ENCODE peak calls at places on chromosomes 1 and 21, in nine cellular contexts. A is NCI-H2081; K is fibroblast of lung; C is substantia nigra; M is non-pigmented ciliary epithelial cell; T is T-helper 9 cell; S is ovary; G is MV-4-11; O is stimulated activated CD4-positive, alpha-beta T cell treated with anti-CD3 and anti-CD28 coated beads, Interleukin-12 subunit alpha, Interleukin-12 subunit beta, amount 100 ng/mL, for 48 hours. Y is an unnamed sample.

GRCh38 chr21:41620541-41620940 is 112.6 kb upstream of the TMPRSS2 start:
- DNase-seq in A (no peak), K (no peak), C (no peak), M (no peak), T (no peak), S (no peak), G (no peak), O (no peak), Y (no peak)

GRCh38 chr1:180926164-180926981 is 13.7 kb downstream of the KIAA1614 start:
- DNase-seq in A (peak), K (peak), C (peak), M (no peak), T (no peak), S (peak), G (peak), O (no peak), Y (no peak)

GRCh38 chr1:209416009-209416408 is 167.5 kb upstream of the CAMK1G start:
- DNase-seq in A (no peak), K (peak), C (no peak), M (peak), T (no peak), S (no peak), G (no peak), O (no peak), Y (no peak)

GRCh38 chr1:204584699-204585372 is 68.6 kb downstream of the MDM4 start:
- DNase-seq in A (no peak), K (no peak), C (no peak), M (no peak), T (no peak), S (no peak), G (no peak), O (no peak), Y (no peak)

GRCh38 chr1:153520818-153521476 is 14.8 kb downstream of the S100A6 start:
- DNase-seq in A (no peak), K (no peak), C (no peak), M (no peak), T (no peak), S (no peak), G (no peak), O (no peak), Y (no peak)

GRCh38 chr1:155052412-155053400 is 1.6 kb downstream of the ADAM15 start:
- DNase-seq in A (no peak), K (no peak), C (peak), M (no peak), T (no peak), S (no peak), G (no peak), O (no peak), Y (no peak)

GRCh38 chr1:198937231-198938031 is 298.6 kb downstream of the PTPRC start:
- DNase-seq in A (peak), K (peak), C (peak), M (peak), T (no peak), S (no peak), G (peak), O (no peak), Y (peak)

GRCh38 chr1:219529116-219529515 is 83.8 kb downstream of the ZC3H11B start:
- DNase-seq in A (no peak), K (no peak), C (no peak), M (no peak), T (no peak), S (no peak), G (peak), O (no peak), Y (no peak)

GRCh38 chr1:228270032-228270431 is 62.2 kb downstream of the OBSCN start:
- DNase-seq in A (no peak), K (peak), C (no peak), M (peak), T (no peak), S (no peak), G (no peak), O (no peak), Y (no peak)

GRCh38 chr21:35366348-35367085 is 317.4 kb upstream of the RUNX1 start:
- DNase-seq in A (no peak), K (peak), C (no peak), M (no peak), T (no peak), S (no peak), G (no peak), O (no peak), Y (no peak)

GRCh38 chr1:161954050-161954449 is 69.6 kb downstream of the OLFML2B start:
- DNase-seq in A (no peak), K (peak), C (no peak), M (no peak), T (no peak), S (no peak), G (peak), O (no peak), Y (no peak)

GRCh38 chr1:228899421-228899956 is 164.2 kb downstream of the RHOU start:
- DNase-seq in A (no peak), K (no peak), C (no peak), M (no peak), T (no peak), S (no peak), G (no peak), O (no peak), Y (no peak)

GRCh38 chr1:9780554-9781110 is 43.1 kb downstream of the CLSTN1 start:
- DNase-seq in A (no peak), K (no peak), C (no peak), M (no peak), T (no peak), S (no peak), G (no peak), O (no peak), Y (no peak)

GRCh38 chr1:39639333-39640130 is at the start of gene HEYL:
- DNase-seq in A (peak), K (peak), C (peak), M (no peak), T (peak), S (peak), G (peak), O (peak), Y (peak)

GRCh38 chr1:192263436-192263835 is 53.4 kb upstream of the RGS21 start:
- DNase-seq in A (no peak), K (peak), C (no peak), M (peak), T (no peak), S (no peak), G (no peak), O (no peak), Y (no peak)

GRCh38 chr1:47436304-47436978 is 1.4 kb upstream of the FOXD2 start:
- DNase-seq in A (peak), K (peak), C (peak), M (no peak), T (peak), S (peak), G (peak), O (peak), Y (peak)

GRCh38 chr1:65717815-65718454 is 74.8 kb upstream of the PDE4B start:
- DNase-seq in A (peak), K (peak), C (no peak), M (peak), T (no peak), S (no peak), G (no peak), O (no peak), Y (no peak)

GRCh38 chr1:248730507-248731335 is 24.8 kb downstream of the LYPD8 start:
- DNase-seq in A (no peak), K (no peak), C (no peak), M (no peak), T (no peak), S (no peak), G (no peak), O (no peak), Y (no peak)

GRCh38 chr1:53896673-53897229 is 2.8 kb downstream of the DIO1 start:
- DNase-seq in A (no peak), K (peak), C (no peak), M (no peak), T (no peak), S (no peak), G (peak), O (no peak), Y (no peak)

GRCh38 chr1:244207042-244207934 is 156.2 kb downstream of the ZBTB18 start:
- DNase-seq in A (no peak), K (peak), C (no peak), M (no peak), T (no peak), S (no peak), G (no peak), O (no peak), Y (no peak)